ENCODE peak calls at places on chromosome 16, in seven cellular contexts. D is NAMALWA, A is GOT3, B is Panc1, I is iris pigment epithelial cell, H is hepatic stellate cell, T is stomach. P is an unnamed sample.

GRCh38 chr16:80527297-80527696 is 13.5 kb upstream of the DYNLRB2 start:
- DNase-seq in D (peak; percentile 58), T (no peak), I (peak; percentile 25), A (no peak), H (peak; percentile 11), B (no peak), P (no peak)

GRCh38 chr16:54938351-54939346 is 8.0 kb downstream of the IRX5 start:
- DNase-seq in T (no peak), H (no peak), I (no peak), B (no peak), A (no peak), D (no peak), P (no peak)

GRCh38 chr16:1645914-1646525 is 32.1 kb upstream of the JPT2 start:
- DNase-seq in I (peak; percentile 64), A (no peak), H (no peak), D (peak; percentile 57), B (peak; percentile 18), T (no peak), P (no peak)

GRCh38 chr16:57536306-57537193 is at the start of gene CCDC102A:
- DNase-seq in A (no peak), B (no peak), D (peak; percentile 73), T (peak; percentile 28), I (no peak), H (peak; percentile 60), P (peak; percentile 30)

GRCh38 chr16:67662653-67663010 is 1.9 kb downstream of the PARD6A start:
- DNase-seq in B (no peak), T (no peak), I (no peak), D (no peak), H (no peak), A (no peak), P (no peak)

GRCh38 chr16:66996324-66996982 is 8.1 kb downstream of the CES4A start:
- DNase-seq in I (peak; percentile 92), H (no peak), T (peak; percentile 49), B (no peak), A (no peak), D (no peak), P (no peak)

GRCh38 chr16:75570351-75571104 is 4.3 kb downstream of the GABARAPL2 start:
- DNase-seq in A (no peak), T (no peak), I (no peak), B (no peak), H (no peak), D (peak; percentile 46), P (no peak)

GRCh38 chr16:85870159-85870558 is 28.8 kb upstream of the IRF8 start:
- DNase-seq in I (no peak), H (no peak), B (no peak), T (no peak), D (no peak), A (no peak), P (no peak)

GRCh38 chr16:65117701-65118448 is 4.0 kb downstream of the CDH11 start:
- DNase-seq in T (peak; percentile 43), D (peak; percentile 86), I (peak; percentile 89), B (peak; percentile 57), H (peak; percentile 48), A (peak; percentile 52), P (no peak)

GRCh38 chr16:48542020-48542473 is 67.9 kb downstream of the N4BP1 start:
- DNase-seq in T (no peak), B (peak; percentile 24), D (peak; percentile 64), A (no peak), I (peak; percentile 53), H (peak; percentile 64), P (peak; percentile 5)

GRCh38 chr16:64712027-64712426 is 409.8 kb downstream of the CDH11 start:
- DNase-seq in D (no peak), I (no peak), A (no peak), H (no peak), B (no peak), T (no peak), P (no peak)

GRCh38 chr16:73768786-73769203 is 527.8 kb upstream of the PSMD7 start:
- DNase-seq in A (no peak), B (no peak), H (peak; percentile 8), T (no peak), D (no peak), I (no peak), P (no peak)

GRCh38 chr16:78926723-78927200 is 673.8 kb downstream of the MAF start:
- DNase-seq in B (no peak), D (no peak), A (no peak), I (no peak), T (no peak), H (no peak), P (no peak)

GRCh38 chr16:28166394-28167208 is 45.2 kb downstream of the XPO6 start:
- DNase-seq in A (no peak), D (no peak), H (no peak), I (peak; percentile 83), T (no peak), B (no peak), P (no peak)

GRCh38 chr16:64882385-64882784 is 239.5 kb downstream of the CDH11 start:
- DNase-seq in D (no peak), A (no peak), T (no peak), H (no peak), B (no peak), I (no peak), P (no peak)

GRCh38 chr16:1870365-1871082 is 1.4 kb downstream of the MEIOB start:
- DNase-seq in B (peak; percentile 95), I (peak; percentile 88), A (no peak), H (peak; percentile 27), T (no peak), D (no peak), P (peak; percentile 24)

GRCh38 chr16:89993971-89994370 is 25.3 kb downstream of the DBNDD1 start:
- DNase-seq in B (no peak), D (no peak), H (no peak), T (no peak), A (no peak), I (no peak), P (no peak)

GRCh38 chr16:85168732-85169256 is 56.5 kb upstream of the CIBAR2 start:
- DNase-seq in H (peak; percentile 87), B (no peak), T (no peak), I (peak; percentile 55), D (no peak), A (no peak), P (no peak)

GRCh38 chr16:80347900-80348299 is 192.9 kb upstream of the DYNLRB2 start:
- DNase-seq in A (no peak), T (peak; percentile 66), I (no peak), H (no peak), D (no peak), B (no peak), P (no peak)

GRCh38 chr16:67926181-67926742 is 5.4 kb downstream of the CTRL start:
- DNase-seq in D (peak; percentile 45), I (peak; percentile 28), A (no peak), T (peak; percentile 63), H (peak; percentile 78), B (no peak), P (no peak)

GRCh38 chr16:20903889-20904506 is 3.4 kb downstream of the LYRM1 start:
- DNase-seq in H (no peak), T (no peak), D (no peak), B (no peak), A (no peak), I (no peak), P (no peak)

GRCh38 chr16:69565611-69566436 is at the start of gene NFAT5:
- DNase-seq in B (no peak), A (peak; percentile 70), H (peak; percentile 82), D (peak; percentile 89), T (peak; percentile 92), I (peak; percentile 72), P (peak; percentile 79)

GRCh38 chr16:9077001-9077809 is 14.2 kb upstream of the HAPSTR1 start:
- DNase-seq in T (no peak), H (peak; percentile 43), D (peak; percentile 61), I (peak; percentile 88), B (no peak), A (no peak), P (no peak)

GRCh38 chr16:56953006-56953405 is 8.7 kb upstream of the CETP start:
- DNase-seq in H (no peak), D (no peak), A (no peak), I (no peak), T (no peak), B (no peak), P (no peak)

GRCh38 chr16:57137043-57137442 is 44.7 kb downstream of the CPNE2 start:
- DNase-seq in H (no peak), B (no peak), I (no peak), A (no peak), T (no peak), D (no peak), P (no peak)